ENCODE peak calls at places on chromosomes 11 and 22, in five cellular contexts. Z, F, Q, W and O are unnamed samples.

GRCh38 chr11:116794851-116795250 is 3.2 kb upstream of the APOA5 start:
- DNase-seq in Z (no peak), F (no peak), Q (no peak), W (no peak), O (no peak)

GRCh38 chr11:2991477-2992233 is 474 bp downstream of the NAP1L4 start:
- DNase-seq in Z (peak; percentile 36), F (no peak), Q (peak; percentile 54), W (no peak), O (no peak)

GRCh38 chr11:69587454-69588081 is 53.4 kb upstream of the CCND1 start:
- DNase-seq in Z (no peak), F (no peak), Q (no peak), W (no peak), O (no peak)

GRCh38 chr11:114160884-114161283 is 101.4 kb downstream of the ZBTB16 start:
- DNase-seq in Z (no peak), F (no peak), Q (no peak), W (peak; percentile 5), O (no peak)

GRCh38 chr22:40922484-40923303 is 28.5 kb upstream of the RBX1 start:
- DNase-seq in Z (no peak), F (peak; percentile 66), Q (no peak), W (no peak), O (no peak)

GRCh38 chr22:44682556-44683168 is 19.3 kb upstream of the PRR5 start:
- DNase-seq in Z (no peak), F (no peak), Q (no peak), W (no peak), O (no peak)

GRCh38 chr11:84384637-84385227 is 1098.6 kb upstream of the CCDC90B start:
- DNase-seq in Z (no peak), F (no peak), Q (peak; percentile 32), W (no peak), O (no peak)

GRCh38 chr22:23685205-23685784 is 5.5 kb upstream of the RGL4 start:
- DNase-seq in Z (no peak), F (no peak), Q (no peak), W (no peak), O (no peak)

GRCh38 chr22:23691748-23692423 is 1.1 kb downstream of the RGL4 start:
- DNase-seq in Z (no peak), F (no peak), Q (no peak), W (no peak), O (no peak)

GRCh38 chr11:65394125-65394536 is 7.7 kb downstream of the FRMD8 start:
- DNase-seq in Z (no peak), F (no peak), Q (no peak), W (peak; percentile 75), O (peak; percentile 60)
- H3K36me3 ChIP-seq in Z (peaks cover 47% of the 10 kb centered on the region), F (peaks cover 32% of the 10 kb centered on the region), Q (peaks cover 6% of the 10 kb centered on the region), W (peaks cover 9% of the 10 kb centered on the region), O (peaks cover 36% of the 10 kb centered on the region)

GRCh38 chr11:64844330-64845124 is at the start of gene CDC42BPG:
- DNase-seq in Z (peak; percentile 56), F (peak; percentile 76), Q (peak; percentile 89), W (peak; percentile 93), O (peak; percentile 92)

GRCh38 chr11:64845125-64845735 is 777 bp upstream of the CDC42BPG start:
- DNase-seq in Z (no peak), F (no peak), Q (no peak), W (no peak), O (no peak)

GRCh38 chr11:64842366-64842759 is 2.1 kb downstream of the CDC42BPG start:
- DNase-seq in Z (no peak), F (no peak), Q (no peak), W (no peak), O (peak; percentile 69)

GRCh38 chr11:64842851-64843841 is 1.3 kb downstream of the CDC42BPG start:
- DNase-seq in Z (no peak), F (no peak), Q (peak; percentile 88), W (peak; percentile 93), O (peak; percentile 92)

DNA sequence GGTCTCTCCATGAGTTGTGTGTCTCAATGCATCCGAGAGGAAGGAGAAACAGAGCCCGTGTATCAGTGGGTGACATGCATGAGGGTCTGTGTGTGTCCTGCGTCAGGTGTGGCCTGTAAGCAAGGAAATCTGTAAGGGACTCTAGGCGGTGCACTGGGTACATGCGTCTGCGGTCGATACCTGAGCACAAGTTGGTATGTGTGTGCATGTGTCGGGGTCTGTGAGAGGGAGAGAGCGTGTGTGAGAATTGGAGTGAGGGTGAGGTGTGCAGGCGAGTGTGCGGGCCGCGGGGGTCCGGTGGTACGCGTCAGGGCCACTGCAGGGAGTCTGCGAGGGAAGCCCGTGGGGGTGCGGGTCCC is 503 bp downstream of the CDC42BPG start:
- DNase-seq in Z (peak; percentile 22), F (no peak), Q (peak; percentile 39), W (no peak), O (no peak)
- H3K4me3 ChIP-seq in Z (no peak overlapping the region), F (peak overlapping the region; percentile 43), Q (peak overlapping the region; percentile 34), W (peak overlapping the region; percentile 72), O (peak overlapping the region; percentile 47)

GRCh38 chr11:38460901-38461300 is 1862.9 kb upstream of the RAG2 start:
- DNase-seq in Z (peak; percentile 33), F (no peak), Q (no peak), W (no peak), O (peak; percentile 63)
- H3K9me3 ChIP-seq in Z (no peaks in the 10 kb centered on the region), F (no peaks in the 10 kb centered on the region), Q (no peaks in the 10 kb centered on the region), W (no peaks in the 10 kb centered on the region), O (no peaks in the 10 kb centered on the region)

DNA sequence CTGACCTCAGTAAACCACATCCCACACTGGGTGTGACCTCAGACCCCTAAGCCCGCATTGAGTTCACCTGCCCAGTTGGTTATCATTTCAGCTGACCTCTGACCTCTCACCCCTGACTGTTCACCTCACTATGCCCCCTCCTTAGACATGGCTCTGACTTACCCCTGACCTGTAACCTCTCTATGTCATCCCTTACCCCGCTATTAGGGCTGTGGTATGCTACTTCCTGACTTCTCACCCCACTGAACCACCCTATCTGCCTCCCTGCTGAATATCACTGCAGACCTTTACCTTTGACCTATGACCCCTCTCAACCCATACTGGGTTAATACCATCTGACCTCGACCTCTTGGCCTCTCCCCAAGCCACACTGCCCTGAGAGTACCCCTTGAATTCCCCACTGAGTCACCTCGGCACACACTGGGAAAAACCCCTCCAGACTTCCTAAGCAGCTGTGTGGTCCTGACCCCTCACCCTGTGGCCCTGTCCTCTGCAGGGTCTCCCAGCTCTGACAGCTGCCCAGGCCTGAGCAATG is 8.3 kb downstream of the PLCB3 start:
- DNase-seq in Z (no peak), F (no peak), Q (no peak), W (peak; percentile 17), O (no peak)
- H3K36me3 ChIP-seq in Z (peaks cover 57% of the 10 kb centered on the region), F (peaks cover 8% of the 10 kb centered on the region), Q (peaks cover 21% of the 10 kb centered on the region), W (peaks cover 6% of the 10 kb centered on the region), O (peaks cover 86% of the 10 kb centered on the region)

DNA sequence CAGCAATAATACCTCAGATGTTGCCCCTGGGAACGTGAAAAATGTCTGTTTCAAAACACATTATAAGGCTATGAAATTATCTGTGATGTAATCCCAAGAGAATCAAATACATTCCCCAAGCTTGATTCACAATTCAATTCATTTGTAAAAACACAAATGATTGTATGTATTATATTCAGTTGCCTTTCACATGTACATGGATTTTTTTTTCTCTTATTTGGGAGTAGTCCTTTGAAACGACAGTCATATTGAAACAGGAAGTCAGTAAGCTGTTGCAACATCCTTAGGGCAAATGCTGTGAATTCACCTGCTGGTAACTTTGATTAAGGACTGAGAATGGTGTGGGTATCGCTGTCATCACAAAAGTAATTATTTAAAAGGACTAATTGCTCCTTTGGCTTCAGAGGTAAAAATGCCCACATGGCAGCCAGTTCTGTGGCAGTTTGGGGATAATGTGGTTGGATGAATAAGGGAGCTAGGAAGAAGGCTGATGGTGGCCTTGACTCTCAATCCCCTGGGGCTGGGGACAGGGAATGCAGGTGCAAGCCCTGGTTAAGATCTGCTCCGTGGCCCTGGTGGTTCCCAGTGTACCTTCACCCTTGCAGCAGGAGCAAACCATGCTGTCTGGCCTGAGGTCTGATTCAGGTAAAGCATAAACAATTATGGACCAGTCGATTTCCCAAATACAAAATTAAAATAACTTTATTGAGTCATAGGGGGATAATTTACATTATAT is 13.3 kb downstream of the EHF start:
- DNase-seq in Z (no peak), F (no peak), Q (no peak), W (no peak), O (no peak)
- H3K4me3 ChIP-seq in Z (no peak overlapping the region), F (no peak overlapping the region), Q (no peak overlapping the region), W (no peak overlapping the region), O (no peak overlapping the region)